ENCODE peak calls at places on chromosome 14, in five cellular contexts. F is tibial nerve, S is heart left ventricle, T is fibroblast of the aortic adventitia, W is ovary. H is an unnamed sample.

GRCh38 chr14:51044961-51045360 is 49.9 kb downstream of the TRIM9 start:
- DNase-seq in F (no peak), S (no peak), T (no peak), W (no peak), H (no peak)

GRCh38 chr14:104583424-104584114 is 4.0 kb downstream of the C14orf180 start:
- DNase-seq in F (no peak), S (no peak), T (no peak), W (no peak), H (no peak)

GRCh38 chr14:69090187-69090789 is 62.6 kb downstream of the DCAF5 start:
- DNase-seq in F (no peak), S (no peak), T (peak), W (no peak), H (no peak)

GRCh38 chr14:65179918-65180724 is 77.8 kb upstream of the MAX start:
- DNase-seq in F (no peak), S (peak), T (peak), W (peak), H (peak)

GRCh38 chr14:98952595-98953325 is 319.2 kb downstream of the BCL11B start:
- DNase-seq in F (no peak), S (no peak), T (peak), W (no peak), H (peak)

GRCh38 chr14:64388533-64389243 is 535 bp downstream of the MTHFD1 start:
- DNase-seq in F (no peak), S (no peak), T (peak), W (no peak), H (no peak)

GRCh38 chr14:57848353-57848752 is 17.5 kb downstream of the SLC35F4 start:
- DNase-seq in F (no peak), S (no peak), T (peak), W (no peak), H (no peak)

GRCh38 chr14:81927069-81927468 is 393.4 kb upstream of the SEL1L start:
- DNase-seq in F (no peak), S (no peak), T (no peak), W (no peak), H (no peak)

GRCh38 chr14:105248368-105249174 is at the start of gene BTBD6:
- DNase-seq in F (peak), S (peak), T (peak), W (peak), H (peak)

GRCh38 chr14:91858536-91859275 is 8.6 kb downstream of the TC2N start:
- DNase-seq in F (no peak), S (no peak), T (peak), W (no peak), H (peak)
- H3K4me3 ChIP-seq in F (no peak), S (no peak), T (no peak), W (no peak), H (no peak)

GRCh38 chr14:78762331-78762730 is 592.2 kb downstream of the NRXN3 start:
- DNase-seq in F (no peak), S (no peak), T (no peak), W (no peak), H (no peak)

GRCh38 chr14:78764645-78765044 is 594.5 kb downstream of the NRXN3 start:
- DNase-seq in F (no peak), S (no peak), T (no peak), W (no peak), H (no peak)

GRCh38 chr14:78767436-78767835 is 597.3 kb downstream of the NRXN3 start:
- DNase-seq in F (no peak), S (no peak), T (no peak), W (no peak), H (no peak)

GRCh38 chr14:78764240-78764639 is 594.1 kb downstream of the NRXN3 start:
- DNase-seq in F (no peak), S (no peak), T (peak), W (no peak), H (peak)

GRCh38 chr14:78763746-78764145 is 593.6 kb downstream of the NRXN3 start:
- DNase-seq in F (no peak), S (no peak), T (no peak), W (no peak), H (no peak)
- H3K4me3 ChIP-seq in F (no peak), S (no peak), T (no peak), W (no peak), H (no peak)

GRCh38 chr14:53857625-53858343 is 98.8 kb downstream of the BMP4 start:
- DNase-seq in F (no peak), S (no peak), T (no peak), W (no peak), H (no peak)

GRCh38 chr14:53851394-53852056 is 105.1 kb downstream of the BMP4 start:
- DNase-seq in F (no peak), S (no peak), T (no peak), W (no peak), H (no peak)

GRCh38 chr14:53855574-53855973 is 101.1 kb downstream of the BMP4 start:
- DNase-seq in F (no peak), S (no peak), T (no peak), W (no peak), H (no peak)

GRCh38 chr14:53858344-53858682 is 98.3 kb downstream of the BMP4 start:
- DNase-seq in F (no peak), S (no peak), T (no peak), W (no peak), H (no peak)

GRCh38 chr14:53855127-53855526 is 101.5 kb downstream of the BMP4 start:
- DNase-seq in F (no peak), S (no peak), T (no peak), W (no peak), H (no peak)
- H3K4me3 ChIP-seq in F (no peak), S (no peak), T (no peak), W (no peak), H (no peak)

DNA sequence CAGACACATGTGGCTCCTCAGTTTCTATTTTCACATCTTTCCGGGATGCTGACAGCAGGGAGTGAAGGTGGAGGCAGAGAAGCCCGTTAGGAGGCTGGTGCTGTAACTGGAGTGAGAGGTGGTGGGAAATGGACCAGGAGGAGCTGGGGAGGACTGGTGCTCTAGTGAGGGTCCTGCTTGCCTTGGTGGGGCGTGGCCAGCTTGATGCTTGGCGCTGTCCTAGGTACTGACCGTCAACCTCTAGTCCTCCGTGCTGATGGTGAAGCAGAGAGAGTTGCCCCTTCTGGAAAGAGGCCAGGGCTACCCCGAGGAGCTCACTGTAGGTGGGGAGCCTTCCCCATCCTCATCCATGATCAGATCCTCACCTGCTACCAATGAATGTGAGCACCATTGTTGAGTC is 1.4 kb downstream of the TRMT61A start:
- DNase-seq in F (no peak), S (no peak), T (no peak), W (no peak), H (no peak)
- H3K4me3 ChIP-seq in F (no peak), S (peak), T (peak), W (no peak), H (no peak)